ENCODE peak calls at places on chromosome 1, in eight cellular contexts. J, Q, U, X, G, P, K and Y are unnamed samples.

GRCh38 chr1:18307329-18307898 is 173.3 kb upstream of the KLHDC7A start:
- DNase-seq in J (no peak), Q (no peak), U (no peak), X (no peak), G (no peak), P (no peak), K (no peak), Y (no peak)

GRCh38 chr1:109282497-109282951 is 421 bp downstream of the PSRC1 start:
- DNase-seq in J (no peak), Q (no peak), U (no peak), X (no peak), G (no peak), P (no peak), K (no peak), Y (no peak)

GRCh38 chr1:108211014-108211413 is 10.9 kb upstream of the SLC25A24 start:
- DNase-seq in J (no peak), Q (no peak), U (no peak), X (no peak), G (no peak), P (no peak), K (no peak), Y (no peak)

GRCh38 chr1:2826316-2826715 is 24.8 kb upstream of the TTC34 start:
- DNase-seq in J (no peak), Q (no peak), U (no peak), X (no peak), G (no peak), P (no peak), K (no peak), Y (no peak)

GRCh38 chr1:191541741-191542140 is 616.5 kb upstream of the RGS18 start:
- DNase-seq in J (no peak), Q (no peak), U (no peak), X (no peak), G (no peak), P (no peak), K (no peak), Y (no peak)

GRCh38 chr1:156804572-156805243 is 11.9 kb downstream of the SH2D2A start:
- DNase-seq in J (no peak), Q (no peak), U (no peak), X (no peak), G (no peak), P (no peak), K (no peak), Y (no peak)

GRCh38 chr1:229022595-229023350 is 248.1 kb upstream of the RAB4A start:
- DNase-seq in J (peak; percentile 43), Q (no peak), U (no peak), X (no peak), G (peak; percentile 63), P (no peak), K (no peak), Y (no peak)

GRCh38 chr1:24277420-24278169 is 41.6 kb upstream of the GRHL3 start:
- DNase-seq in J (no peak), Q (no peak), U (no peak), X (no peak), G (no peak), P (no peak), K (no peak), Y (no peak)

GRCh38 chr1:53591924-53592323 is 132.7 kb downstream of the DMRTB1 start:
- DNase-seq in J (no peak), Q (no peak), U (no peak), X (no peak), G (no peak), P (no peak), K (no peak), Y (no peak)

GRCh38 chr1:8082945-8083344 is 56.8 kb upstream of the ERRFI1 start:
- DNase-seq in J (no peak), Q (no peak), U (no peak), X (no peak), G (no peak), P (no peak), K (no peak), Y (no peak)

GRCh38 chr1:150696151-150696550 is 803 bp downstream of the GOLPH3L start:
- DNase-seq in J (no peak), Q (no peak), U (no peak), X (no peak), G (no peak), P (no peak), K (no peak), Y (no peak)

GRCh38 chr1:31701137-31701736 is 2.6 kb downstream of the COL16A1 start:
- DNase-seq in J (no peak), Q (no peak), U (no peak), X (no peak), G (peak; percentile 91), P (no peak), K (no peak), Y (no peak)

GRCh38 chr1:155479205-155479604 is 83.4 kb downstream of the ASH1L start:
- DNase-seq in J (no peak), Q (no peak), U (no peak), X (no peak), G (no peak), P (no peak), K (no peak), Y (no peak)